ENCODE peak calls at places on chromosomes 2 and 18, in seven cellular contexts. Q is transverse colon, U is sigmoid colon, E is GM12891, G is Panc1, Y is HepG2, W is spleen. Z is an unnamed sample.

GRCh38 chr2:219122197-219122965 is 38.2 kb downstream of the NHEJ1 start:
- DNase-seq in Q (no peak), U (no peak), E (no peak), G (no peak), Y (no peak), W (no peak), Z (no peak)

GRCh38 chr2:52539026-52539964 is 1228.3 kb upstream of the CHAC2 start:
- DNase-seq in Q (no peak), U (no peak), E (no peak), G (no peak), Y (no peak), W (no peak), Z (no peak)

GRCh38 chr2:161412346-161412745 is 3.8 kb upstream of the TBR1 start:
- DNase-seq in Q (no peak), U (no peak), E (no peak), G (no peak), Y (no peak), W (no peak), Z (no peak)

GRCh38 chr2:164651361-164651760 is 30.1 kb upstream of the GRB14 start:
- DNase-seq in Q (no peak), U (no peak), E (no peak), G (no peak), Y (no peak), W (no peak), Z (no peak)

GRCh38 chr18:35443847-35444246 is 53.9 kb downstream of the INO80C start:
- DNase-seq in Q (no peak), U (no peak), E (no peak), G (no peak), Y (no peak), W (no peak), Z (no peak)

GRCh38 chr2:54041135-54041534 is 70.3 kb upstream of the PSME4 start:
- DNase-seq in Q (no peak), U (no peak), E (no peak), G (no peak), Y (no peak), W (peak), Z (no peak)

GRCh38 chr2:42974697-42975357 is 182.4 kb upstream of the HAAO start:
- DNase-seq in Q (peak), U (peak), E (peak), G (peak), Y (peak), W (peak), Z (peak)

GRCh38 chr2:70328921-70329561 is 27.2 kb upstream of the FAM136A start:
- DNase-seq in Q (peak), U (no peak), E (no peak), G (peak), Y (peak), W (no peak), Z (peak)

GRCh38 chr2:222281495-222281894 is 17.3 kb downstream of the PAX3 start:
- DNase-seq in Q (no peak), U (no peak), E (no peak), G (no peak), Y (no peak), W (no peak), Z (no peak)

GRCh38 chr2:219460424-219460926 is 25.8 kb downstream of the SPEG start:
- DNase-seq in Q (peak), U (peak), E (no peak), G (no peak), Y (no peak), W (no peak), Z (no peak)

GRCh38 chr2:128941676-128942075 is 623.0 kb upstream of the HS6ST1 start:
- DNase-seq in Q (no peak), U (no peak), E (no peak), G (no peak), Y (no peak), W (no peak), Z (peak)

GRCh38 chr2:121536850-121537557 is 6.3 kb downstream of the RNU4ATAC start:
- DNase-seq in Q (no peak), U (no peak), E (no peak), G (no peak), Y (no peak), W (no peak), Z (no peak)

GRCh38 chr2:170157025-170157684 is 20.8 kb upstream of the MYO3B start:
- DNase-seq in Q (no peak), U (no peak), E (no peak), G (no peak), Y (peak), W (no peak), Z (no peak)

GRCh38 chr2:237704476-237705224 is 77.3 kb downstream of the LRRFIP1 start:
- DNase-seq in Q (no peak), U (no peak), E (no peak), G (no peak), Y (no peak), W (no peak), Z (no peak)

GRCh38 chr2:23312996-23313606 is 71.9 kb upstream of the KLHL29 start:
- DNase-seq in Q (no peak), U (no peak), E (peak), G (peak), Y (no peak), W (no peak), Z (no peak)

GRCh38 chr2:95010126-95010525 is 15.4 kb upstream of the MAL start:
- DNase-seq in Q (no peak), U (no peak), E (no peak), G (no peak), Y (no peak), W (peak), Z (no peak)

GRCh38 chr2:197869501-197870111 is 65.2 kb downstream of the PLCL1 start:
- DNase-seq in Q (no peak), U (no peak), E (no peak), G (no peak), Y (no peak), W (no peak), Z (no peak)

GRCh38 chr2:238423561-238424312 is 3.0 kb upstream of the ASB1 start:
- DNase-seq in Q (no peak), U (no peak), E (no peak), G (no peak), Y (no peak), W (no peak), Z (peak)

DNA sequence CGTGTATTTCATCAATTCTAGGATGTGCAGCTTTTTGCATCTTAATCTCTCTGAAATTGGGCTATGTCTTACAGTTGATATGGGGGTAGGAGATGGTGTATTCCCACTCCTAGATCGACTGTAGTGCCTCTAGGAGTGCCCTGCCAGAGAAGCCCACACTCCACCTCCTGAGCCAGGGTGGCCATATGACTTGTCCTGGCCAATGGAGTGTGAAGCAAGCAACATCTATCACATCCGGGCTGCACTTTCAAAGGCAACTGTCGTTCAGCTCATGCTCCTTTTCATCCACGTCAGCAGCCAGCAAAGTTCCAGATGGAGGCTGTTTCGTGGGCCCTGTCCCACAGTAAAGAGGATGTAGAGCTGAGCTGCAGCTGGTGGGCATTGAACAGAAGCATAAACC is 149.4 kb upstream of the SLC1A4 start:
- DNase-seq in Q (peak), U (no peak), E (peak), G (no peak), Y (no peak), W (peak), Z (no peak)
- TF ChIP-seq POLR2AphosphoS5 in Q (no peak), U (no peak), E (peak), G (no peak), Y (no peak), W (no peak), Z (no peak)

GRCh38 chr2:168850846-168851245 is 39.4 kb downstream of the SPC25 start:
- DNase-seq in Q (no peak), U (no peak), E (no peak), G (no peak), Y (no peak), W (no peak), Z (no peak)

GRCh38 chr2:168852487-168852886 is 37.7 kb downstream of the SPC25 start:
- DNase-seq in Q (no peak), U (no peak), E (no peak), G (no peak), Y (no peak), W (no peak), Z (no peak)

GRCh38 chr2:168853471-168853870 is 36.8 kb downstream of the SPC25 start:
- DNase-seq in Q (no peak), U (no peak), E (no peak), G (no peak), Y (no peak), W (no peak), Z (no peak)

GRCh38 chr2:168849610-168850009 is 40.6 kb downstream of the SPC25 start:
- DNase-seq in Q (peak), U (no peak), E (no peak), G (no peak), Y (peak), W (no peak), Z (peak)

GRCh38 chr2:168851674-168852320 is 38.4 kb downstream of the SPC25 start:
- DNase-seq in Q (no peak), U (no peak), E (no peak), G (no peak), Y (no peak), W (no peak), Z (peak)
- TF ChIP-seq POLR2AphosphoS5 in Q (no peak), U (no peak), E (no peak), G (no peak), Y (no peak), W (no peak), Z (no peak)

DNA sequence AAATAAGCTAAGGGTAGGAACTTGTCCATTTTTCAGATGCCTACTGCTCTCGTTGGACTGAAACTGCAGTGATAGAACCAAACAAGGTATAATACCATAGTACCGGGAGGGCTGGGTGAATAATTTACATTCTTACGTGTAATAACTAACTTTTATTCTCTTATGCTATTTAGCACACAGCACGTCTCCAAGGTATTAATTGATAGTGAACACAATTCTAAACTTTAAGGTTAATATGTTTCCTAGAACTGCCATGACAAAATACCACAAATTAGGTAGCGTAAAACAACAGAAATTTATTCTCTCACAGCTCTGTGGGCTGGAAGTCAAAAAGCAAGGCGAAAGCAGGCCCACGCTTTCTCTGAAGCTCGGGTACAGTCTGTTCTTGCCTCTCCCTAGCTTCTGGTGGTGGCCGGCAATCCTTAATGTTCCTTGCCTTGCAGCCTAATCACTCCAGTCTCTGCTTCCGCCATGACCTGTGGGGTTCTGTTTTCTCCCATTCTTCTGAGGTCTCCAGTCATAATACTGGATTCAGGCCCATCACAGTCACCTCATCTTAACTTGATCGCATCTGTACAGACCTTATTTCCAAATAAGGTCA is 5.6 kb upstream of the BCL2 start:
- DNase-seq in Q (no peak), U (no peak), E (no peak), G (no peak), Y (no peak), W (no peak), Z (no peak)
- TF ChIP-seq POLR2AphosphoS5 in Q (no peak), U (no peak), E (no peak), G (no peak), Y (no peak), W (no peak), Z (no peak)

GRCh38 chr2:73897240-73897583 is 4.4 kb downstream of the ACTG2 start:
- DNase-seq in Q (no peak), U (peak), E (no peak), G (no peak), Y (no peak), W (no peak), Z (no peak)

GRCh38 chr2:73899801-73900336 is 7.1 kb downstream of the ACTG2 start:
- DNase-seq in Q (no peak), U (peak), E (no peak), G (no peak), Y (no peak), W (no peak), Z (no peak)

GRCh38 chr2:73895473-73895872 is 2.7 kb downstream of the ACTG2 start:
- DNase-seq in Q (no peak), U (no peak), E (no peak), G (no peak), Y (no peak), W (no peak), Z (no peak)

GRCh38 chr2:73896362-73897239 is 3.8 kb downstream of the ACTG2 start:
- DNase-seq in Q (no peak), U (peak), E (no peak), G (no peak), Y (no peak), W (no peak), Z (no peak)

GRCh38 chr2:73897934-73898333 is 5.1 kb downstream of the ACTG2 start:
- DNase-seq in Q (peak), U (peak), E (no peak), G (no peak), Y (no peak), W (no peak), Z (no peak)
- TF ChIP-seq POLR2AphosphoS5 in Q (no peak), U (peak), E (no peak), G (no peak), Y (no peak), W (no peak), Z (no peak)

DNA sequence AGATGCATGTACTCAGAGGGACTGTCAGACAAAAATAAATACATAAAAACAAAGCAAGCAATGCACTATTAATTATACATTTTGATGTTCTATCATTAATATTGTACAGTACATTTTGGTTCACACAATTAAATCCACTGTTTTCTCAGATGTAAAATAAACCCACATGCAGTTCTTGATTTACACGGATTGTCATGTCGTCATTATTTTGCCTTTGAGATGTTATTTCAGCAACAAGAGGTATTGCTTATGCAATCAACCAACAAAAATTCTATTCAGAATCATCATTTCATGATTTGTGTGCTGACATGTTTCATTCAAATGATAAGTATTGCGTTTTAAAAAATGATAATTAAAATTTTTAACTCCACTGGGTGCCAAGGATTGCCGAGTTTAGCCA is 79.2 kb downstream of the TSHZ1 start:
- DNase-seq in Q (no peak), U (no peak), E (no peak), G (no peak), Y (no peak), W (no peak), Z (no peak)
- TF ChIP-seq POLR2AphosphoS5 in Q (no peak), U (no peak), E (no peak), G (no peak), Y (no peak), W (no peak), Z (no peak)

GRCh38 chr2:135532581-135532980 is 1.3 kb downstream of the R3HDM1 start:
- DNase-seq in Q (no peak), U (no peak), E (no peak), G (no peak), Y (no peak), W (no peak), Z (no peak)

GRCh38 chr2:135525786-135526185 is 5.2 kb downstream of the ZRANB3 start:
- DNase-seq in Q (no peak), U (no peak), E (no peak), G (no peak), Y (no peak), W (no peak), Z (no peak)

GRCh38 chr2:135528006-135528405 is 3.0 kb downstream of the ZRANB3 start:
- DNase-seq in Q (no peak), U (no peak), E (no peak), G (no peak), Y (no peak), W (no peak), Z (no peak)

GRCh38 chr2:135530313-135531230 is at the start of gene ZRANB3:
- DNase-seq in Q (peak), U (peak), E (peak), G (peak), Y (peak), W (peak), Z (peak)

GRCh38 chr2:135531231-135532197 is at the start of gene R3HDM1:
- DNase-seq in Q (peak), U (peak), E (peak), G (peak), Y (peak), W (peak), Z (peak)
- TF ChIP-seq POLR2AphosphoS5 in Q (peak), U (peak), E (no peak), G (peak), Y (peak), W (peak), Z (no peak)

Z was measured in stomach.